ENCODE peak calls at places on chromosomes 1 and 21, in nine cellular contexts. K is fibroblast of pulmonary artery, A is adrenal gland, L is stomach, Y is dorsolateral prefrontal cortex, C is lower leg skin, F is HAP-1, R is kidney epithelial cell, Z is IMR-90. H is an unnamed sample.

GRCh38 chr1:202160377-202160940 is at the start of gene PTPN7:
- DNase-seq in F (no peak), Z (no peak), A (no peak), L (peak; percentile 39), K (no peak), R (no peak), C (no peak), Y (no peak), H (peak; percentile 88)

GRCh38 chr1:166017395-166017794 is 149.4 kb downstream of the FAM78B start:
- DNase-seq in L (no peak), A (no peak), Y (no peak), C (no peak), R (no peak), F (peak; percentile 29), K (no peak), Z (no peak), H (peak; percentile 71)

GRCh38 chr1:202189012-202189790 is 4.4 kb upstream of the LGR6 start:
- DNase-seq in L (peak; percentile 82), R (no peak), A (peak; percentile 87), Z (peak; percentile 40), K (peak; percentile 62), F (peak; percentile 89), Y (peak; percentile 84), C (peak; percentile 44), H (peak; percentile 92)

GRCh38 chr1:205451202-205451601 is 4.6 kb downstream of the BLACAT1 start:
- DNase-seq in A (no peak), R (no peak), K (no peak), Z (no peak), C (no peak), Y (no peak), F (no peak), L (no peak), H (no peak)

GRCh38 chr1:27601771-27602509 is 2.0 kb downstream of the AHDC1 start:
- DNase-seq in Y (peak; percentile 68), A (peak; percentile 74), L (peak; percentile 74), K (no peak), Z (no peak), C (no peak), R (no peak), F (no peak), H (no peak)

GRCh38 chr1:180951186-180951745 is 38.6 kb downstream of the KIAA1614 start:
- DNase-seq in R (no peak), F (no peak), K (no peak), Z (no peak), C (no peak), A (no peak), L (no peak), Y (peak; percentile 37), H (no peak)

GRCh38 chr1:112711041-112711440 is 4.1 kb downstream of the PPM1J start:
- DNase-seq in L (no peak), C (no peak), K (no peak), R (no peak), Y (no peak), F (no peak), Z (no peak), A (no peak), H (no peak)

GRCh38 chr1:51329443-51330325 is 678 bp downstream of the TTC39A start:
- DNase-seq in Y (no peak), R (no peak), C (no peak), Z (no peak), L (peak; percentile 94), K (no peak), A (peak; percentile 74), F (peak; percentile 20), H (no peak)

GRCh38 chr21:44088401-44088780 is 18.8 kb upstream of the PWP2 start:
- DNase-seq in Y (peak; percentile 10), L (peak; percentile 10), F (no peak), Z (no peak), R (no peak), C (no peak), K (no peak), A (peak; percentile 46), H (no peak)

GRCh38 chr21:44089001-44089911 is 17.9 kb upstream of the PWP2 start:
- DNase-seq in F (no peak), R (no peak), Z (no peak), C (no peak), L (peak; percentile 25), Y (peak; percentile 17), A (peak; percentile 46), K (no peak), H (no peak)

GRCh38 chr21:44092201-44092600 is 15.0 kb upstream of the PWP2 start:
- DNase-seq in Z (no peak), R (no peak), A (peak; percentile 64), F (no peak), Y (peak; percentile 45), C (peak; percentile 5), L (peak; percentile 22), K (no peak), H (no peak)

GRCh38 chr21:44087426-44088400 is 19.5 kb upstream of the PWP2 start:
- DNase-seq in F (no peak), L (peak; percentile 25), Y (peak; percentile 43), R (no peak), C (no peak), K (no peak), A (peak; percentile 73), Z (no peak), H (no peak)

DNA sequence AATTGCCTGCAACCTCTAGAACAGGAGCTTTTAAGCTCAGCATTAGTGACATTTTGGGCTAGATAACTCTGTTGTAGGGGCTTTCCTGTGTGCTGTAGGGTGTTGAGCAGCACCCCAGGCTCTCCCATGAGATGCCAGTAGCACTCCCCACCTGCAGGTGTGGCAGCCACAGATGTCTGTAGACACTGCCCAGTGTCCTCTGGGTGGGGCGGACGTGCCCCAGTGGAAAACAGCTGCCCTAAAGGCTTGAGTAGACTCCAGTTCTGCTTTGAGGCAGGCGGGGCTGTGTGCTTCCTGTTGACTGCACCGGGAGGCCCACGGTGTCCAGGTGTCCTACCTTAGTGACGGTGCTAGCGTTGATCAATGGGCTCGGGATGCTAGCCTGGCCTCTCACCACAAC is 16.9 kb upstream of the PWP2 start:
- DNase-seq in C (peak; percentile 12), R (no peak), F (no peak), Z (no peak), Y (peak; percentile 26), A (peak; percentile 45), K (no peak), L (peak; percentile 25), H (no peak)
- H3K4me3 ChIP-seq in C (no peak overlapping the region), R (no peak overlapping the region), F (no peak overlapping the region), Z (no peak overlapping the region), Y (no peak overlapping the region), A (no peak overlapping the region), K (no peak overlapping the region), L (no peak overlapping the region), H (no peak overlapping the region)

DNA sequence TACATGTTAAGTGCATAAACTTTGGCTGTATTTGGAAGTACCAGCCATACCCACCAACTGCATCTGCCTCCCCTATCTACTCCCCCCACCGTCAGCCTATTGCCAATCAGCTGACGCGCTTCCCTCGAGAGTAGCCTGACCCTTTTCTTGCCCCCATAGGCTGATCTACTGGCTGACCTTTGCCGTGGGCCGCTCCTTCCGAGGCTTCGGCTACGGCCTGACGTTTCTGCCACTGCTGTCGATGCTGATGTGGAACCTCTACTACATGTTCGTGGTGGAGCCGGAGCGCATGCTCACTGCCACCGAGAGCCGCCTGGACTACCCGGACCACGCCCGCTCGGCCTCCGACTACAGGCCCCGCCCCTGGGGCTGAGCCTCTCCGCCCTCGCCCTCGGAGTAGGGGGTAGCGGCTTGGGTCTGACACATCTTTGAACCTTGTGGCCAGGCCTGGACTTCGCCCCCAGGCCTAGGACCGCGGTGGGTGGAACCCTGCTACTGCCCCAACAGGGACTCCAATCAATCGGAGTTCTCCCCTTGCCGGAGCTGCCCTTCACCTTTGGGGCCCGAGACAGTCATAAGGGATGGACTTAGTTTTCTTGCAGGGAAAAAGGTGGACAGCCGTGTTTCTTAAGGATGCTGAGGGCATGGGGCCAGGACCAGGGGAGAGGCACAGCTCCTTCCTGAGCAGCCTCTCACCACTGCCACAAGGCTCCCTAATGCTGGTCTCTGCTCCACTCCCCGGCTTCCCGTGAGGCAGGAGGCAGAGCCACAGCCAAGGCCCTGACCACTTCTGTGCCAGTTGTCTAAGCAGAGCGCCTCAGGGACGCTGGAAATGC is 4.0 kb downstream of the GLMP start:
- DNase-seq in A (peak; percentile 95), Z (peak; percentile 72), R (no peak), K (peak; percentile 77), C (peak; percentile 84), L (peak; percentile 92), F (no peak), Y (peak; percentile 88), H (peak; percentile 90)
- H3K4me3 ChIP-seq in A (no peak overlapping the region), Z (peak overlapping the region; percentile 91), R (peak overlapping the region; percentile 41), K (peak overlapping the region; percentile 55), C (no peak overlapping the region), L (peak overlapping the region; percentile 49), F (no peak overlapping the region), Y (peak overlapping the region; percentile 43), H (peak overlapping the region; percentile 56)

GRCh38 chr1:31503581-31503980 is 72.7 kb upstream of the TINAGL1 start:
- DNase-seq in L (no peak), A (no peak), R (no peak), Z (no peak), C (no peak), K (no peak), F (no peak), Y (no peak), H (no peak)

GRCh38 chr1:31507221-31507620 is 69.1 kb upstream of the TINAGL1 start:
- DNase-seq in Y (no peak), L (no peak), A (no peak), Z (no peak), R (no peak), K (no peak), F (no peak), C (no peak), H (no peak)

GRCh38 chr1:31504001-31504400 is 72.3 kb upstream of the TINAGL1 start:
- DNase-seq in C (no peak), Y (no peak), A (no peak), R (no peak), L (no peak), F (no peak), K (no peak), Z (no peak), H (no peak)

GRCh38 chr1:31507676-31508530 is 68.4 kb upstream of the TINAGL1 start:
- DNase-seq in Y (no peak), C (no peak), R (no peak), Z (no peak), L (no peak), F (no peak), K (no peak), A (no peak), H (no peak)

DNA sequence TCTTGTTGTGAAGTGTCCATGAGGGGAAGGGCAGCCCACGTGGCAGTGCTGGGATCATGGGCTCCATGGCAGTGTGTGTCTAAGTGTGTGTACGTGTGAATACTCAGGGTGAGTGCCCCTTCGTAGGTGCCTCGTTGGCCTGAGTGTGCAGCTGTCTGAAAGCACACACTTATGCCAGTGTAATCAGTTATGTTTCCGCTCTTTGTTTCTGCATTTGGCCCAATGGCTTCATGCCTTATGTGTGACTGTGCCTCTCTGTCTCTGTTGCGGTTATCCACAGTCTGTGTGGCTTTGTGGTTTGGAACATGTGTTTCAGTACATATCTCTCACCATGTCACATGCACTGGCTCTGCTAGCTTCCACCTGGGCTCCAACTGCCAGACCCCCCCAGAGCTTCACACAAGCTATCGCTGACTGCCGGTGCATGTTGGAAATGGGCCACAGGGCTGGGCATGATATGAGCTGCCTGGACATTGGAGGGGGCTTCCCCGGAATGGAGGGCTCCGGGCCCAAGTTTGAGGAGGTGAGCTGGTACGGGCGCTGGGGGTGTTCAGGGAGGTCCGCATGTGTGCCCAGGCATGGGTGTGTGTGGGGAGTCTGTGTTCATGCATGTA is 70.3 kb upstream of the TINAGL1 start:
- DNase-seq in K (peak; percentile 49), A (no peak), C (no peak), R (no peak), Z (peak; percentile 84), Y (no peak), L (no peak), F (no peak), H (no peak)
- H3K4me3 ChIP-seq in K (no peak overlapping the region), A (no peak overlapping the region), C (no peak overlapping the region), R (no peak overlapping the region), Z (no peak overlapping the region), Y (no peak overlapping the region), L (no peak overlapping the region), F (no peak overlapping the region), H (no peak overlapping the region)

DNA sequence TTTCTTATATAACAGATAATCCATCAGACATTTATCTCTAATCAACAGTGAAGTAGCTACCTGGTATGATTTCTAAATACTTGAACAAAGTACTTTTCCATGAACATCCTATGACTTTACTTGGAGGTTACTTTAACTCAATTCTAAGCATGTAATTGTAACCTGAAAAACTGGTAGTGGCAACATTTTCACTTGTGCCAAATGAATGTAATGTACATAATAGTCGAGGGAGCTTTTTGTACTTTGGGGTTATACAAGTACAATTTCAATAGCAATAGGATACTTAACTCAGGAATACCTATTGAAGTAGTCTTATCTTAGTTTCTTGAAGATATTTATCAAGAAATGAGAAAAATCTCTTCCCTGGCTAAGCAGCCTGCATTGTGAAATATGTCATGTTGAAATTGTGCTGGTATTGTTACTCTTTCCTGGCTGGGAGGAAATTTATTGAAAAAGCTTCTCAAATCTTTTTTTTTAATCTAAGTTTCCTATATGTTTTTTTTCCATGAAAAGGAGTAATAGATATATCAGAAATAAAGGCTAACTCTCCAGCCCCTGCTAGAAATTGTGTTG is 33.7 kb upstream of the CACYBP start:
- DNase-seq in Z (no peak), F (no peak), A (no peak), R (no peak), K (peak; percentile 54), C (no peak), L (no peak), Y (no peak), H (no peak)
- H3K4me3 ChIP-seq in Z (no peak overlapping the region), F (no peak overlapping the region), A (no peak overlapping the region), R (no peak overlapping the region), K (no peak overlapping the region), C (no peak overlapping the region), L (no peak overlapping the region), Y (no peak overlapping the region), H (no peak overlapping the region)

H was measured in Karpas-422.